ENCODE peak calls at places on chromosomes 5 and 9, in four cellular contexts. One of them, this sample, is unnamed.
A peak's percentile ranks its signal among the peaks of the same experiment; 100 is the strongest.

GRCh38 chr5:33059081-33059480 is 348.0 kb downstream of the NPR3 start:
- DNase-seq in gastrocnemius medialis: no peak
- DNase-seq in lung: no peak
- DNase-seq in PC-3: peak; percentile 38
- DNase-seq in this sample: no peak

GRCh38 chr9:114343471-114344187 is 14.0 kb downstream of the ORM2 start:
- DNase-seq in gastrocnemius medialis: no peak
- DNase-seq in lung: no peak
- DNase-seq in PC-3: no peak
- DNase-seq in this sample: no peak

GRCh38 chr9:127977877-127978647 is 2.7 kb downstream of the EEIG1 start:
- DNase-seq in gastrocnemius medialis: no peak
- DNase-seq in lung: peak; percentile 83
- DNase-seq in PC-3: peak; percentile 36
- DNase-seq in this sample: no peak

GRCh38 chr5:58887721-58888409 is 305.0 kb downstream of the RAB3C start:
- DNase-seq in gastrocnemius medialis: peak; percentile 15
- DNase-seq in lung: peak; percentile 53
- DNase-seq in PC-3: no peak
- DNase-seq in this sample: no peak

GRCh38 chr5:178114325-178115135 is 1.2 kb downstream of the N4BP3 start:
- DNase-seq in gastrocnemius medialis: no peak
- DNase-seq in lung: no peak
- DNase-seq in PC-3: no peak
- DNase-seq in this sample: no peak

GRCh38 chr5:39076101-39076756 is 2.0 kb upstream of the RICTOR start:
- DNase-seq in gastrocnemius medialis: no peak
- DNase-seq in lung: no peak
- DNase-seq in PC-3: no peak
- DNase-seq in this sample: no peak

GRCh38 chr9:111158375-111158774 is 120.1 kb upstream of the LPAR1 start:
- DNase-seq in gastrocnemius medialis: no peak
- DNase-seq in lung: no peak
- DNase-seq in PC-3: no peak
- DNase-seq in this sample: no peak

GRCh38 chr5:59654691-59655090 is 238.8 kb downstream of the PDE4D start:
- DNase-seq in gastrocnemius medialis: no peak
- DNase-seq in lung: no peak
- DNase-seq in PC-3: no peak
- DNase-seq in this sample: no peak

GRCh38 chr5:60960591-60960990 is 15.6 kb downstream of the NDUFAF2 start:
- DNase-seq in gastrocnemius medialis: no peak
- DNase-seq in lung: no peak
- DNase-seq in PC-3: peak; percentile 16
- DNase-seq in this sample: no peak

GRCh38 chr5:40401965-40402364 is 277.8 kb upstream of the PTGER4 start:
- DNase-seq in gastrocnemius medialis: no peak
- DNase-seq in lung: no peak
- DNase-seq in PC-3: peak; percentile 95
- DNase-seq in this sample: no peak

GRCh38 chr5:40514986-40515385 is 164.7 kb upstream of the PTGER4 start:
- DNase-seq in gastrocnemius medialis: no peak
- DNase-seq in lung: no peak
- DNase-seq in PC-3: no peak
- DNase-seq in this sample: no peak

GRCh38 chr5:140595538-140595937 is 30.9 kb downstream of the SLC35A4 start:
- DNase-seq in gastrocnemius medialis: peak; percentile 35
- DNase-seq in lung: peak; percentile 68
- DNase-seq in PC-3: peak; percentile 26
- DNase-seq in this sample: no peak

GRCh38 chr5:95417971-95418370 is 26.8 kb downstream of the FAM81B start:
- DNase-seq in gastrocnemius medialis: no peak
- DNase-seq in lung: no peak
- DNase-seq in PC-3: peak; percentile 68
- DNase-seq in this sample: no peak

GRCh38 chr9:4490705-4491620 is 695 bp downstream of the SLC1A1 start:
- DNase-seq in gastrocnemius medialis: no peak
- DNase-seq in lung: no peak
- DNase-seq in PC-3: no peak
- DNase-seq in this sample: no peak

GRCh38 chr5:180370861-180371641 is 17.9 kb upstream of the GFPT2 start:
- DNase-seq in gastrocnemius medialis: no peak
- DNase-seq in lung: no peak
- DNase-seq in PC-3: no peak
- DNase-seq in this sample: no peak

GRCh38 chr9:106432631-106433030 is 430.3 kb upstream of the ZNF462 start:
- DNase-seq in gastrocnemius medialis: no peak
- DNase-seq in lung: no peak
- DNase-seq in PC-3: peak; percentile 78
- DNase-seq in this sample: no peak

GRCh38 chr5:106094128-106094726 is 1576.5 kb downstream of the EFNA5 start:
- DNase-seq in gastrocnemius medialis: no peak
- DNase-seq in lung: no peak
- DNase-seq in PC-3: peak; percentile 98
- DNase-seq in this sample: peak; percentile 41

GRCh38 chr9:136204838-136205706 is at the start of gene LHX3:
- DNase-seq in gastrocnemius medialis: no peak
- DNase-seq in lung: no peak
- DNase-seq in PC-3: no peak
- DNase-seq in this sample: no peak

GRCh38 chr9:78781681-78782080 is 484.8 kb downstream of the PSAT1 start:
- DNase-seq in gastrocnemius medialis: no peak
- DNase-seq in lung: no peak
- DNase-seq in PC-3: peak; percentile 21
- DNase-seq in this sample: no peak

GRCh38 chr9:73116030-73116429 is 35.6 kb upstream of the ANXA1 start:
- DNase-seq in gastrocnemius medialis: no peak
- DNase-seq in lung: no peak
- DNase-seq in PC-3: peak; percentile 60
- DNase-seq in this sample: peak; percentile 77

GRCh38 chr5:66807743-66808142 is 211.6 kb downstream of the MAST4 start:
- DNase-seq in gastrocnemius medialis: no peak
- DNase-seq in lung: no peak
- DNase-seq in PC-3: peak; percentile 63
- DNase-seq in this sample: peak; percentile 9

GRCh38 chr5:2256646-2257288 is 374.0 kb upstream of the IRX4 start:
- DNase-seq in gastrocnemius medialis: no peak
- DNase-seq in lung: peak; percentile 21
- DNase-seq in PC-3: no peak
- DNase-seq in this sample: no peak

GRCh38 chr9:80954521-80954920 is 734.8 kb downstream of the TLE1 start:
- DNase-seq in gastrocnemius medialis: no peak
- DNase-seq in lung: no peak
- DNase-seq in PC-3: peak; percentile 1
- DNase-seq in this sample: no peak

GRCh38 chr5:135821802-135822201 is 12.7 kb upstream of the SLC25A48 start:
- DNase-seq in gastrocnemius medialis: no peak
- DNase-seq in lung: no peak
- DNase-seq in PC-3: no peak
- DNase-seq in this sample: no peak

GRCh38 chr9:124366476-124367220 is 48.6 kb downstream of the PSMB7 start:
- DNase-seq in gastrocnemius medialis: no peak
- DNase-seq in lung: no peak
- DNase-seq in PC-3: peak; percentile 30
- DNase-seq in this sample: no peak

GRCh38 chr5:123438902-123439301 is 15.7 kb upstream of the CEP120 start:
- DNase-seq in gastrocnemius medialis: no peak
- DNase-seq in lung: no peak
- DNase-seq in PC-3: peak; percentile 53
- DNase-seq in this sample: no peak

GRCh38 chr5:170523129-170523497 is 19.3 kb downstream of the KCNIP1 start:
- DNase-seq in gastrocnemius medialis: no peak
- DNase-seq in lung: no peak
- DNase-seq in PC-3: no peak
- DNase-seq in this sample: no peak

GRCh38 chr9:133161542-133161950 is 2.2 kb downstream of the GBGT1 start:
- DNase-seq in gastrocnemius medialis: no peak
- DNase-seq in lung: no peak
- DNase-seq in PC-3: no peak
- DNase-seq in this sample: no peak

GRCh38 chr5:34672196-34672595 is 16.1 kb downstream of the RAI14 start:
- DNase-seq in gastrocnemius medialis: no peak
- DNase-seq in lung: no peak
- DNase-seq in PC-3: no peak
- DNase-seq in this sample: no peak

GRCh38 chr9:137323531-137324331 is 21.7 kb upstream of the NRARP start:
- DNase-seq in gastrocnemius medialis: no peak
- DNase-seq in lung: no peak
- DNase-seq in PC-3: no peak
- DNase-seq in this sample: no peak
- H3K4me3 ChIP-seq in gastrocnemius medialis: no peak overlapping the region
- H3K4me3 ChIP-seq in lung: no peak overlapping the region
- H3K4me3 ChIP-seq in PC-3: no peak overlapping the region
- H3K4me3 ChIP-seq in this sample: no peak overlapping the region

DNA sequence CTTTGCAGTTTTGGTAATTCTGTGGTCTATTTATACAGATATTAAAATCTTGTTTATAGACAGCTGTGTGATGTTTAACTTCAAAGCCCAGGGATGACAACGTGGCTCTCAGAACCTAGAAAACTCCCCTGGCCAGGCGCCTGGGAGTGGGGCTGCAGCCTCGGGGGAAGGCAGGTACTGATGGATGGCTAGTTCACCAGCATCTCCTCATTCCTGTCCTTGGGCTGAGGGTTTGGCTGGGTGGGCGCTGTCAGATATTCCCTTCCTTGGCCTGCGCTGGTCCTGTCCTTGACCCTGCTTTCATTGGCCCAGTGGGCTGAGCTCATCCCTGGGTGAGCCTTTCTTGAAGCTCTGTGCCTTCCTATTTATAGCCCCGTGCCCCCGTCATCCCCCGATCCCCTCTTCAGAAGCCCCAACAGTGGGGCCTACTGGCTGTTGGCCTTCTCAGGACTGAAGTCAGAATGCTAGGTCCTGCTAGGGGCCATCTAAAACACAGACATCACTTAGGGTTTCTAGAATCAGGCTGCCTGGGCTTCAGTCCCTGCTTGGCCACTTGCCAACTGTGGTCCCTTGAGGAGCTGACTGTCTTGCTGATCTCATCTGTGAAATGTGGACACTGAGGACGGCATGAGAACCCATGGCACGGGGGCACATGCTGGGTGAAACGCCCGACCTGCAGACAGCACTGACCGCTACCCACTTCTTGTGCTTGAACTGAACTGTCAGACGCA is 20.9 kb downstream of the SH3GLB2 start:
- DNase-seq in gastrocnemius medialis: no peak
- DNase-seq in lung: no peak
- DNase-seq in PC-3: no peak
- DNase-seq in this sample: no peak
- TF ChIP-seq CTCF in gastrocnemius medialis: peak; percentile 1
- TF ChIP-seq CTCF in lung: no peak
- TF ChIP-seq CTCF in PC-3: peak; percentile 8
- TF ChIP-seq CTCF in this sample: no peak

GRCh38 chr9:89312154-89312616 is 1.2 kb downstream of the CKS2 start:
- DNase-seq in gastrocnemius medialis: no peak
- DNase-seq in lung: no peak
- DNase-seq in PC-3: peak; percentile 23
- DNase-seq in this sample: no peak

GRCh38 chr9:89314955-89315354 is 3.3 kb upstream of the SECISBP2 start:
- DNase-seq in gastrocnemius medialis: no peak
- DNase-seq in lung: no peak
- DNase-seq in PC-3: no peak
- DNase-seq in this sample: no peak

GRCh38 chr9:89315482-89315881 is 2.8 kb upstream of the SECISBP2 start:
- DNase-seq in gastrocnemius medialis: no peak
- DNase-seq in lung: no peak
- DNase-seq in PC-3: no peak
- DNase-seq in this sample: no peak

GRCh38 chr9:89311346-89312153 is 555 bp downstream of the CKS2 start:
- DNase-seq in gastrocnemius medialis: no peak
- DNase-seq in lung: no peak
- DNase-seq in PC-3: no peak
- DNase-seq in this sample: no peak

GRCh38 chr9:89313842-89314241 is 2.8 kb downstream of the CKS2 start:
- DNase-seq in gastrocnemius medialis: no peak
- DNase-seq in lung: no peak
- DNase-seq in PC-3: no peak
- DNase-seq in this sample: no peak
- H3K4me3 ChIP-seq in gastrocnemius medialis: no peak overlapping the region
- H3K4me3 ChIP-seq in lung: no peak overlapping the region
- H3K4me3 ChIP-seq in PC-3: peak overlapping the region; percentile 85
- H3K4me3 ChIP-seq in this sample: peak overlapping the region; percentile 98

GRCh38 chr5:142784405-142784955 is 14.3 kb downstream of the ARHGAP26 start:
- DNase-seq in gastrocnemius medialis: no peak
- DNase-seq in lung: no peak
- DNase-seq in PC-3: peak; percentile 7
- DNase-seq in this sample: no peak

GRCh38 chr5:142780871-142781270 is 10.7 kb downstream of the ARHGAP26 start:
- DNase-seq in gastrocnemius medialis: no peak
- DNase-seq in lung: no peak
- DNase-seq in PC-3: no peak
- DNase-seq in this sample: no peak

GRCh38 chr5:142782976-142783539 is 12.9 kb downstream of the ARHGAP26 start:
- DNase-seq in gastrocnemius medialis: no peak
- DNase-seq in lung: no peak
- DNase-seq in PC-3: no peak
- DNase-seq in this sample: no peak

GRCh38 chr5:142785211-142785610 is 15.0 kb downstream of the ARHGAP26 start:
- DNase-seq in gastrocnemius medialis: no peak
- DNase-seq in lung: no peak
- DNase-seq in PC-3: peak; percentile 6
- DNase-seq in this sample: no peak

GRCh38 chr5:142783601-142784291 is 13.6 kb downstream of the ARHGAP26 start:
- DNase-seq in gastrocnemius medialis: no peak
- DNase-seq in lung: no peak
- DNase-seq in PC-3: no peak
- DNase-seq in this sample: no peak
- TF ChIP-seq CTCF in gastrocnemius medialis: no peak
- TF ChIP-seq CTCF in lung: no peak
- TF ChIP-seq CTCF in PC-3: no peak
- TF ChIP-seq CTCF in this sample: no peak

DNA sequence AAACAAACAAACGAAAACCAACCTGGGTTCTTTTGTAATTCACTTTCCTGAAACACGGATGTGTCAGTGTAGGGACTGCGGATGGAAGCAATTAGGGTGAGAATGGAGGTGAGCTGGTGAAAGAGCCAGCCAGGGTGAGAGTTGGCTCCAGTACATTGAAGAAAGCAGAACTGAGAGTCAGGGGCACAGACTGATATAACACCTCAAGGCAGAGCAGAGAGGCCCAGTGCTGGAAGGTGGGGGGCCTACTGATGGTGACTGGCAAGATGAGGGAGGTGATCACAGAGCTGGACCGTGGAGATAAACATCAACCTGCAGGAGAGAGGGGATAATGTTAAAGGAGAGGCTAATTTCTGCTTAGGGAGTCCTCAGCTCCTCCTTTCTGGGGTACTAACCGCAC is 221.1 kb downstream of the MAN2A1 start:
- DNase-seq in gastrocnemius medialis: no peak
- DNase-seq in lung: no peak
- DNase-seq in PC-3: no peak
- DNase-seq in this sample: no peak
- H3K4me3 ChIP-seq in gastrocnemius medialis: no peak overlapping the region
- H3K4me3 ChIP-seq in lung: no peak overlapping the region
- H3K4me3 ChIP-seq in PC-3: no peak overlapping the region
- H3K4me3 ChIP-seq in this sample: no peak overlapping the region

GRCh38 chr5:150573867-150574817 is 66.2 kb downstream of the NDST1 start:
- DNase-seq in gastrocnemius medialis: no peak
- DNase-seq in lung: no peak
- DNase-seq in PC-3: no peak
- DNase-seq in this sample: no peak
- TF ChIP-seq CTCF in gastrocnemius medialis: no peak
- TF ChIP-seq CTCF in lung: no peak
- TF ChIP-seq CTCF in PC-3: peak; percentile 29
- TF ChIP-seq CTCF in this sample: peak; percentile 35